ENCODE peak calls at places on chromosomes 7 and 10, in seven cellular contexts. I is adrenal gland, J is lung microvascular endothelial cell, M is mucosa of descending colon, B is GM06990, W is kidney tubule cell, S is mesendoderm. Q is an unnamed sample.

GRCh38 chr7:130276796-130277762 is 10.4 kb downstream of the CPA2 start:
- DNase-seq in W (no peak), B (no peak), I (no peak), J (no peak), M (no peak), S (no peak), Q (no peak)

GRCh38 chr10:52668024-52668423 is 104.6 kb downstream of the MBL2 start:
- DNase-seq in W (no peak), S (no peak), M (no peak), B (no peak), J (peak), I (no peak), Q (no peak)

GRCh38 chr10:131930150-131930549 is 29.3 kb downstream of the PPP2R2D start:
- DNase-seq in W (no peak), I (no peak), B (no peak), S (no peak), M (no peak), J (no peak), Q (no peak)

GRCh38 chr10:75774780-75775490 is 343.5 kb downstream of the LRMDA start:
- DNase-seq in J (no peak), W (no peak), I (no peak), M (no peak), B (no peak), S (no peak), Q (no peak)

GRCh38 chr7:141360414-141360760 is 190.8 kb upstream of the AGK start:
- DNase-seq in I (no peak), S (no peak), M (no peak), B (no peak), J (peak), W (no peak), Q (no peak)

GRCh38 chr10:133067152-133068090 is 20.3 kb upstream of the ADGRA1 start:
- DNase-seq in W (no peak), M (no peak), I (no peak), B (no peak), S (no peak), J (no peak), Q (no peak)

GRCh38 chr7:95527033-95527775 is 41.5 kb downstream of the ASB4 start:
- DNase-seq in J (peak), W (peak), B (no peak), S (peak), I (peak), M (no peak), Q (peak)

GRCh38 chr7:30730996-30731395 is 20.9 kb upstream of the INMT start:
- DNase-seq in B (no peak), J (no peak), S (no peak), W (no peak), M (no peak), I (no peak), Q (no peak)

GRCh38 chr10:96995851-96996250 is 163.8 kb downstream of the LCOR start:
- DNase-seq in I (no peak), W (peak), S (no peak), M (no peak), B (no peak), J (no peak), Q (no peak)

GRCh38 chr7:76281006-76281705 is 21.3 kb upstream of the HSPB1 start:
- DNase-seq in S (no peak), B (no peak), I (no peak), M (no peak), J (no peak), W (no peak), Q (peak)

GRCh38 chr10:97940534-97940933 is 89.9 kb downstream of the CRTAC1 start:
- DNase-seq in J (no peak), B (no peak), S (peak), M (no peak), I (no peak), W (no peak), Q (no peak)

GRCh38 chr10:72954596-72955569 is at the start of gene PLA2G12B:
- DNase-seq in J (peak), I (no peak), B (no peak), M (no peak), W (peak), S (no peak), Q (no peak)

GRCh38 chr10:8054498-8055407 is at the start of gene GATA3:
- DNase-seq in S (peak), M (peak), I (peak), J (peak), B (peak), W (peak), Q (peak)

GRCh38 chr10:63236113-63236935 is 103.2 kb downstream of the NRBF2 start:
- DNase-seq in S (peak), W (peak), J (peak), I (peak), B (peak), M (no peak), Q (peak)

GRCh38 chr7:143126146-143126545 is 5.7 kb upstream of the PIP start:
- DNase-seq in J (no peak), M (no peak), S (peak), B (no peak), I (no peak), W (peak), Q (no peak)

Q was measured in GM20000.